ENCODE peak calls at places on chromosomes 4 and X, in four cellular contexts. P is right lobe of liver, Q is sigmoid colon, E is suprapubic skin. S is an unnamed sample.
A peak's percentile ranks its signal among the peaks of the same experiment; 100 is the strongest.

GRCh38 chrX:134622056-134622812 is 36.0 kb downstream of the PLAC1 start:
- DNase-seq in P (no peak), Q (no peak), E (no peak), S (no peak)

GRCh38 chr4:169485791-169486742 is 126.3 kb downstream of the NEK1 start:
- DNase-seq in P (no peak), Q (no peak), E (no peak), S (no peak)

GRCh38 chrX:45070116-45071007 is 130.3 kb downstream of the DIPK2B start:
- DNase-seq in P (no peak), Q (no peak), E (no peak), S (no peak)

GRCh38 chrX:29281078-29281742 is 694.0 kb downstream of the IL1RAPL1 start:
- DNase-seq in P (no peak), Q (no peak), E (no peak), S (no peak)

GRCh38 chr4:145176641-145177432 is 3.6 kb downstream of the OTUD4 start:
- DNase-seq in P (no peak), Q (no peak), E (no peak), S (no peak)

GRCh38 chr4:109067509-109068205 is 234.8 kb downstream of the COL25A1 start:
- DNase-seq in P (no peak), Q (no peak), E (peak; percentile 78), S (no peak)

GRCh38 chrX:9291666-9292065 is 173.2 kb upstream of the TBL1X start:
- DNase-seq in P (no peak), Q (no peak), E (no peak), S (no peak)

GRCh38 chr4:1856920-1857699 is 1.2 kb upstream of the LETM1 start:
- DNase-seq in P (peak; percentile 63), Q (peak; percentile 79), E (no peak), S (no peak)

GRCh38 chrX:131816551-131817136 is 206.5 kb upstream of the STK26 start:
- DNase-seq in P (peak; percentile 61), Q (peak; percentile 90), E (peak; percentile 84), S (peak; percentile 14)

GRCh38 chrX:130401415-130402210 is at the start of gene RBMX2:
- DNase-seq in P (peak; percentile 81), Q (peak; percentile 85), E (peak; percentile 71), S (peak; percentile 22)

GRCh38 chrX:40550069-40550468 is 30.7 kb upstream of the ATP6AP2 start:
- DNase-seq in P (no peak), Q (no peak), E (no peak), S (no peak)

GRCh38 chr4:109760682-109761081 is 30.8 kb upstream of the PLA2G12A start:
- DNase-seq in P (no peak), Q (no peak), E (no peak), S (no peak)

GRCh38 chr4:81019016-81019415 is 11.5 kb upstream of the BMP3 start:
- DNase-seq in P (no peak), Q (no peak), E (no peak), S (no peak)

GRCh38 chrX:70030242-70030823 is 19.4 kb downstream of the AWAT2 start:
- DNase-seq in P (no peak), Q (no peak), E (no peak), S (no peak)

GRCh38 chr4:24519649-24520048 is 64.7 kb downstream of the DHX15 start:
- DNase-seq in P (no peak), Q (no peak), E (no peak), S (no peak)

GRCh38 chrX:68833448-68833805 is 4.6 kb downstream of the EFNB1 start:
- DNase-seq in P (no peak), Q (peak; percentile 51), E (peak; percentile 17), S (no peak)

GRCh38 chr4:151730003-151730559 is 30.7 kb downstream of the GATB start:
- DNase-seq in P (no peak), Q (no peak), E (no peak), S (no peak)

GRCh38 chrX:40871385-40872082 is 136.2 kb upstream of the MED14 start:
- DNase-seq in P (no peak), Q (no peak), E (no peak), S (no peak)

GRCh38 chr4:133316874-133317273 is 167.8 kb downstream of the PCDH10 start:
- DNase-seq in P (no peak), Q (no peak), E (no peak), S (no peak)

GRCh38 chrX:19593684-19594083 is 78.4 kb upstream of the MAP3K15 start:
- DNase-seq in P (no peak), Q (no peak), E (no peak), S (no peak)

GRCh38 chr4:42339935-42340406 is 57.3 kb upstream of the SHISA3 start:
- DNase-seq in P (no peak), Q (no peak), E (no peak), S (no peak)

GRCh38 chr4:21726255-21726815 is 222.2 kb downstream of the KCNIP4 start:
- DNase-seq in P (no peak), Q (no peak), E (no peak), S (no peak)

GRCh38 chrX:114619874-114620273 is 36.0 kb downstream of the HTR2C start:
- DNase-seq in P (no peak), Q (no peak), E (no peak), S (no peak)

GRCh38 chrX:40415675-40416074 is 165.1 kb upstream of the ATP6AP2 start:
- DNase-seq in P (no peak), Q (peak; percentile 73), E (no peak), S (no peak)

GRCh38 chr4:71338846-71339593 is at the start of gene SLC4A4:
- DNase-seq in P (no peak), Q (no peak), E (no peak), S (no peak)

GRCh38 chr4:74716436-74716765 is 77.9 kb downstream of the BTC start:
- DNase-seq in P (no peak), Q (no peak), E (no peak), S (no peak)

GRCh38 chrX:148067285-148067684 is 86.1 kb downstream of the FMR1NB start:
- DNase-seq in P (no peak), Q (no peak), E (no peak), S (no peak)

GRCh38 chr4:148926861-148927260 is 484.6 kb upstream of the NR3C2 start:
- DNase-seq in P (no peak), Q (no peak), E (no peak), S (no peak)

GRCh38 chr4:151555151-151555945 is 146.4 kb downstream of the FHIP1A start:
- DNase-seq in P (no peak), Q (no peak), E (no peak), S (no peak)

GRCh38 chrX:152220612-152221011 is 82.2 kb upstream of the MAGEA10 start:
- DNase-seq in P (no peak), Q (no peak), E (no peak), S (no peak)

GRCh38 chr4:6338951-6339817 is 69.5 kb downstream of the WFS1 start:
- DNase-seq in P (peak; percentile 22), Q (no peak), E (no peak), S (no peak)

GRCh38 chrX:69080912-69081465 is 84.3 kb downstream of the PJA1 start:
- DNase-seq in P (no peak), Q (no peak), E (no peak), S (no peak)

GRCh38 chr4:113447695-113448265 is 313.8 kb downstream of the CAMK2D start:
- DNase-seq in P (no peak), Q (no peak), E (no peak), S (no peak)

GRCh38 chr4:77293426-77293825 is 136.4 kb downstream of the CCNG2 start:
- DNase-seq in P (no peak), Q (no peak), E (no peak), S (no peak)

GRCh38 chrX:12390301-12390700 is 252.0 kb downstream of the FRMPD4 start:
- DNase-seq in P (no peak), Q (no peak), E (no peak), S (no peak)

GRCh38 chr4:149531861-149532260 is 283.8 kb downstream of the IQCM start:
- DNase-seq in P (no peak), Q (no peak), E (no peak), S (no peak)

GRCh38 chrX:131728295-131729145 is 184.6 kb downstream of the OR13H1 start:
- DNase-seq in P (peak; percentile 64), Q (peak; percentile 91), E (peak; percentile 81), S (peak; percentile 11)

GRCh38 chr4:77002321-77002720 is 52.8 kb downstream of the SEPTIN11 start:
- DNase-seq in P (no peak), Q (no peak), E (no peak), S (no peak)

DNA sequence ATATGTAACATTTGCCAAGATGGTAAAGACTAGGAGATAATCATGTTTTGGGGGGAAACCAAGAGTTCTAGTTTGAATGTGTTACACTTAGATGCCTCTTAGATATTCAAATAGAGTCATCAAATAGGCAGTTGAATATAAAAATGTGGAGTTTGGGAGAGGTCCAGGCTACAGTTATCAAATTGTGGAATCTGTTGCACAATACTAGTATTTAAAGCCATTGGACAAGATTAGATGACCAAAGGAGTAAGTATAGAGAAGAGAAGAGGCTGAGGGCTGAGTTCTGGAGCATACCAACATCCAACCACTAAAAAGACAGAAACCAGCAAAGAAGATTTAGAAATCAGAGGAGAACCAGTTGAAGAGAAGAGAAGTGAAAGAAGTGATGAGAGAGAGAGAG is 72.7 kb downstream of the NAA11 start:
- DNase-seq in P (no peak), Q (no peak), E (no peak), S (no peak)
- TF ChIP-seq POLR2A in P (no peak), Q (no peak), E (no peak), S (no peak)

DNA sequence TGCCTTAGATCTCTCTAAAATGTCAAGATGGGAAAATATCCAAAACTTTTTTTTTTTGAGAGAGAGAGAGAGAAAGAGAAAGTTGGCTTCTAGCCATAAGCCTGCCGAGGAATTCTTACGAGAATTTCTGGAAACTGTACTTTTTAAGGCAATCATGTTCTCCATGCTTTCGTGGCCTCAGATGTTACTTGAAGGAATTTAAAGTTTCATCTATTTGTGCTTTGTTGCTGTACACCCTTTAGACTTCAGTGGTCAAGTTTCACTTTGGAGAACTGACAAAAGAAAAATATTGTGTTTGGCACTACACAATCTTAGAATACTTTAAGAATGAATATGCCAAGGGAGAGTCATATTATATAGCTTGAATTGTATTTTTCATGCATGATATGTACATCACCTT is 53.9 kb downstream of the FAT4 start:
- DNase-seq in P (no peak), Q (no peak), E (no peak), S (no peak)
- TF ChIP-seq POLR2A in P (no peak), Q (no peak), E (no peak), S (no peak)

GRCh38 chr4:165928601-165929000 is 55.6 kb downstream of the TLL1 start:
- DNase-seq in P (no peak), Q (no peak), E (no peak), S (no peak)

GRCh38 chr4:165927815-165928214 is 54.8 kb downstream of the TLL1 start:
- DNase-seq in P (no peak), Q (no peak), E (no peak), S (no peak)

GRCh38 chr4:165929662-165930061 is 56.6 kb downstream of the TLL1 start:
- DNase-seq in P (no peak), Q (no peak), E (no peak), S (no peak)

GRCh38 chr4:165927366-165927765 is 54.3 kb downstream of the TLL1 start:
- DNase-seq in P (no peak), Q (no peak), E (no peak), S (no peak)

DNA sequence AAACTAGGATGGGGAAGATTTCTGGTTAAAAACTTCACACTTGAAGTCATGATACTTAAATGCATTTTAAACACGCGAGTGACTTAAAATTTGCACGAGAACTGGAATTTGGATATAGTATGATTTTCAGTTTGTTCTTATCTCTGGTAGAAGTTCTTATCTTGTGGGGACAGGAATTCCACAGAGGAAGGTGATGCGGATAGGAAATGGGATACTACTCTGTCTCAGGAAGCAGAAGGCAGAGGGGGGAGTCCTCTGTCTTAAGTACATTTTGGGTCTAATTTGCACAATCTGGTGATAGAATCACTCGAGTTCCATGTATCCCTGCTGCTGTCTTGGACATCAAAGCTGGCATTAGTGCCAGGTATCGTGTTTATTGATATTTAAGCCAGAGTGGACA is 53.3 kb downstream of the TLL1 start:
- DNase-seq in P (no peak), Q (no peak), E (no peak), S (no peak)
- TF ChIP-seq POLR2A in P (no peak), Q (no peak), E (no peak), S (no peak)

GRCh38 chrX:140821280-140821679 is 111.7 kb downstream of the LINC00632 start:
- DNase-seq in P (no peak), Q (no peak), E (no peak), S (no peak)
- TF ChIP-seq POLR2A in P (no peak), Q (no peak), E (no peak), S (no peak)